ENCODE peak calls at places on chromosome 15, in five cellular contexts. One of them, this sample, is unnamed.

GRCh38 chr15:77786181-77786890 is 153.6 kb upstream of the LINGO1 start:
- DNase-seq in NCI-H345: no peak
- DNase-seq in AG10803: no peak
- DNase-seq in activated T-helper 1 cell treated with anti-CD3 and anti-CD28 coated beads, Interleukin-12 subunit alpha, Interleukin-12 subunit beta, Interleukin-2, Interleukin-4 antibody, amounts not matched to agents 30 ng/mL and 10 ng/mL and 1 ng/mL, durations not matched to agents 14 hours and 24 hours and 36 hours: no peak
- DNase-seq in Ammon's horn: no peak
- DNase-seq in this sample: no peak

GRCh38 chr15:74375303-74375693 is 7.9 kb upstream of the CYP11A1 start:
- DNase-seq in Ammon's horn: peak; percentile 84
- DNase-seq in NCI-H345: peak; percentile 68
- DNase-seq in activated T-helper 1 cell treated with anti-CD3 and anti-CD28 coated beads, Interleukin-12 subunit alpha, Interleukin-12 subunit beta, Interleukin-2, Interleukin-4 antibody, amounts not matched to agents 30 ng/mL and 10 ng/mL and 1 ng/mL, durations not matched to agents 14 hours and 24 hours and 36 hours: peak; percentile 78
- DNase-seq in AG10803: peak; percentile 76
- DNase-seq in this sample: peak; percentile 87

GRCh38 chr15:77531191-77532000 is 101.3 kb downstream of the LINGO1 start:
- DNase-seq in Ammon's horn: no peak
- DNase-seq in AG10803: no peak
- DNase-seq in activated T-helper 1 cell treated with anti-CD3 and anti-CD28 coated beads, Interleukin-12 subunit alpha, Interleukin-12 subunit beta, Interleukin-2, Interleukin-4 antibody, amounts not matched to agents 30 ng/mL and 10 ng/mL and 1 ng/mL, durations not matched to agents 14 hours and 24 hours and 36 hours: no peak
- DNase-seq in NCI-H345: no peak
- DNase-seq in this sample: no peak

GRCh38 chr15:65027593-65027992 is 1.8 kb downstream of the MTFMT start:
- DNase-seq in activated T-helper 1 cell treated with anti-CD3 and anti-CD28 coated beads, Interleukin-12 subunit alpha, Interleukin-12 subunit beta, Interleukin-2, Interleukin-4 antibody, amounts not matched to agents 30 ng/mL and 10 ng/mL and 1 ng/mL, durations not matched to agents 14 hours and 24 hours and 36 hours: no peak
- DNase-seq in Ammon's horn: no peak
- DNase-seq in AG10803: no peak
- DNase-seq in NCI-H345: no peak
- DNase-seq in this sample: no peak

GRCh38 chr15:50881121-50882048 is 27.1 kb upstream of the AP4E1 start:
- DNase-seq in Ammon's horn: no peak
- DNase-seq in NCI-H345: no peak
- DNase-seq in AG10803: peak; percentile 25
- DNase-seq in activated T-helper 1 cell treated with anti-CD3 and anti-CD28 coated beads, Interleukin-12 subunit alpha, Interleukin-12 subunit beta, Interleukin-2, Interleukin-4 antibody, amounts not matched to agents 30 ng/mL and 10 ng/mL and 1 ng/mL, durations not matched to agents 14 hours and 24 hours and 36 hours: no peak
- DNase-seq in this sample: no peak

GRCh38 chr15:80934761-80935221 is 54.8 kb downstream of the MESD start:
- DNase-seq in NCI-H345: no peak
- DNase-seq in AG10803: peak; percentile 56
- DNase-seq in activated T-helper 1 cell treated with anti-CD3 and anti-CD28 coated beads, Interleukin-12 subunit alpha, Interleukin-12 subunit beta, Interleukin-2, Interleukin-4 antibody, amounts not matched to agents 30 ng/mL and 10 ng/mL and 1 ng/mL, durations not matched to agents 14 hours and 24 hours and 36 hours: no peak
- DNase-seq in Ammon's horn: no peak
- DNase-seq in this sample: peak; percentile 0

GRCh38 chr15:49235446-49236207 is 65.6 kb downstream of the GALK2 start:
- DNase-seq in activated T-helper 1 cell treated with anti-CD3 and anti-CD28 coated beads, Interleukin-12 subunit alpha, Interleukin-12 subunit beta, Interleukin-2, Interleukin-4 antibody, amounts not matched to agents 30 ng/mL and 10 ng/mL and 1 ng/mL, durations not matched to agents 14 hours and 24 hours and 36 hours: peak; percentile 30
- DNase-seq in AG10803: peak; percentile 92
- DNase-seq in NCI-H345: peak; percentile 22
- DNase-seq in Ammon's horn: peak; percentile 90
- DNase-seq in this sample: peak; percentile 80

GRCh38 chr15:101126618-101127502 is 125.0 kb downstream of the CHSY1 start:
- DNase-seq in activated T-helper 1 cell treated with anti-CD3 and anti-CD28 coated beads, Interleukin-12 subunit alpha, Interleukin-12 subunit beta, Interleukin-2, Interleukin-4 antibody, amounts not matched to agents 30 ng/mL and 10 ng/mL and 1 ng/mL, durations not matched to agents 14 hours and 24 hours and 36 hours: no peak
- DNase-seq in AG10803: peak; percentile 85
- DNase-seq in NCI-H345: peak; percentile 33
- DNase-seq in Ammon's horn: no peak
- DNase-seq in this sample: no peak

GRCh38 chr15:61935493-61935892 is 124.8 kb downstream of the VPS13C start:
- DNase-seq in Ammon's horn: no peak
- DNase-seq in NCI-H345: no peak
- DNase-seq in AG10803: no peak
- DNase-seq in activated T-helper 1 cell treated with anti-CD3 and anti-CD28 coated beads, Interleukin-12 subunit alpha, Interleukin-12 subunit beta, Interleukin-2, Interleukin-4 antibody, amounts not matched to agents 30 ng/mL and 10 ng/mL and 1 ng/mL, durations not matched to agents 14 hours and 24 hours and 36 hours: no peak
- DNase-seq in this sample: no peak

GRCh38 chr15:70589221-70589620 is 174.1 kb downstream of the UACA start:
- DNase-seq in NCI-H345: no peak
- DNase-seq in activated T-helper 1 cell treated with anti-CD3 and anti-CD28 coated beads, Interleukin-12 subunit alpha, Interleukin-12 subunit beta, Interleukin-2, Interleukin-4 antibody, amounts not matched to agents 30 ng/mL and 10 ng/mL and 1 ng/mL, durations not matched to agents 14 hours and 24 hours and 36 hours: no peak
- DNase-seq in Ammon's horn: no peak
- DNase-seq in AG10803: peak; percentile 96
- DNase-seq in this sample: no peak

GRCh38 chr15:68635142-68635541 is 56.3 kb downstream of the CORO2B start:
- DNase-seq in activated T-helper 1 cell treated with anti-CD3 and anti-CD28 coated beads, Interleukin-12 subunit alpha, Interleukin-12 subunit beta, Interleukin-2, Interleukin-4 antibody, amounts not matched to agents 30 ng/mL and 10 ng/mL and 1 ng/mL, durations not matched to agents 14 hours and 24 hours and 36 hours: no peak
- DNase-seq in AG10803: peak; percentile 63
- DNase-seq in NCI-H345: no peak
- DNase-seq in Ammon's horn: peak; percentile 86
- DNase-seq in this sample: no peak

GRCh38 chr15:67501177-67501835 is 19.6 kb upstream of the C15orf61 start:
- DNase-seq in Ammon's horn: peak; percentile 58
- DNase-seq in AG10803: peak; percentile 57
- DNase-seq in activated T-helper 1 cell treated with anti-CD3 and anti-CD28 coated beads, Interleukin-12 subunit alpha, Interleukin-12 subunit beta, Interleukin-2, Interleukin-4 antibody, amounts not matched to agents 30 ng/mL and 10 ng/mL and 1 ng/mL, durations not matched to agents 14 hours and 24 hours and 36 hours: no peak
- DNase-seq in NCI-H345: peak; percentile 1
- DNase-seq in this sample: peak; percentile 53

GRCh38 chr15:95669146-95669922 is 661.2 kb upstream of the NR2F2 start:
- DNase-seq in AG10803: no peak
- DNase-seq in NCI-H345: peak; percentile 27
- DNase-seq in activated T-helper 1 cell treated with anti-CD3 and anti-CD28 coated beads, Interleukin-12 subunit alpha, Interleukin-12 subunit beta, Interleukin-2, Interleukin-4 antibody, amounts not matched to agents 30 ng/mL and 10 ng/mL and 1 ng/mL, durations not matched to agents 14 hours and 24 hours and 36 hours: no peak
- DNase-seq in Ammon's horn: no peak
- DNase-seq in this sample: no peak

GRCh38 chr15:63586790-63587189 is 10.4 kb upstream of the FBXL22 start:
- DNase-seq in Ammon's horn: no peak
- DNase-seq in NCI-H345: no peak
- DNase-seq in AG10803: no peak
- DNase-seq in activated T-helper 1 cell treated with anti-CD3 and anti-CD28 coated beads, Interleukin-12 subunit alpha, Interleukin-12 subunit beta, Interleukin-2, Interleukin-4 antibody, amounts not matched to agents 30 ng/mL and 10 ng/mL and 1 ng/mL, durations not matched to agents 14 hours and 24 hours and 36 hours: no peak
- DNase-seq in this sample: no peak

GRCh38 chr15:73081321-73081958 is 29.2 kb downstream of the NEO1 start:
- DNase-seq in Ammon's horn: peak; percentile 82
- DNase-seq in NCI-H345: peak; percentile 11
- DNase-seq in AG10803: peak; percentile 67
- DNase-seq in activated T-helper 1 cell treated with anti-CD3 and anti-CD28 coated beads, Interleukin-12 subunit alpha, Interleukin-12 subunit beta, Interleukin-2, Interleukin-4 antibody, amounts not matched to agents 30 ng/mL and 10 ng/mL and 1 ng/mL, durations not matched to agents 14 hours and 24 hours and 36 hours: no peak
- DNase-seq in this sample: peak; percentile 72

GRCh38 chr15:41892621-41893421 is 1.0 kb downstream of the SPTBN5 start:
- DNase-seq in NCI-H345: peak; percentile 32
- DNase-seq in activated T-helper 1 cell treated with anti-CD3 and anti-CD28 coated beads, Interleukin-12 subunit alpha, Interleukin-12 subunit beta, Interleukin-2, Interleukin-4 antibody, amounts not matched to agents 30 ng/mL and 10 ng/mL and 1 ng/mL, durations not matched to agents 14 hours and 24 hours and 36 hours: no peak
- DNase-seq in Ammon's horn: no peak
- DNase-seq in AG10803: no peak
- DNase-seq in this sample: no peak

GRCh38 chr15:79321876-79322275 is 11.0 kb downstream of the TMED3 start:
- DNase-seq in activated T-helper 1 cell treated with anti-CD3 and anti-CD28 coated beads, Interleukin-12 subunit alpha, Interleukin-12 subunit beta, Interleukin-2, Interleukin-4 antibody, amounts not matched to agents 30 ng/mL and 10 ng/mL and 1 ng/mL, durations not matched to agents 14 hours and 24 hours and 36 hours: no peak
- DNase-seq in NCI-H345: no peak
- DNase-seq in Ammon's horn: no peak
- DNase-seq in AG10803: no peak
- DNase-seq in this sample: no peak